ENCODE peak calls at places on chromosomes 7 and 10, in four cellular contexts. F is upper lobe of left lung, U is pancreas, R is ACHN. V is an unnamed sample.

GRCh38 chr7:114856625-114857024 is 65.3 kb upstream of the MDFIC start:
- DNase-seq in F (no peak), U (no peak), R (peak), V (no peak)

GRCh38 chr7:98000356-98000755 is 10.4 kb upstream of the OCM2 start:
- DNase-seq in F (no peak), U (no peak), R (no peak), V (no peak)

GRCh38 chr10:110353244-110354119 is 48.8 kb upstream of the SMNDC1 start:
- DNase-seq in F (no peak), U (no peak), R (peak), V (no peak)

GRCh38 chr10:118754132-118754555 is 626 bp downstream of the CACUL1 start:
- DNase-seq in F (peak), U (peak), R (peak), V (no peak)

GRCh38 chr10:31706921-31707571 is 221.6 kb downstream of the ARHGAP12 start:
- DNase-seq in F (peak), U (no peak), R (no peak), V (peak)

GRCh38 chr7:81937091-81937490 is 167.2 kb upstream of the HGF start:
- DNase-seq in F (no peak), U (no peak), R (no peak), V (no peak)

GRCh38 chr10:94076325-94076841 is 82.7 kb downstream of the PLCE1 start:
- DNase-seq in F (no peak), U (no peak), R (peak), V (no peak)

GRCh38 chr10:3499120-3499519 is 285.9 kb downstream of the KLF6 start:
- DNase-seq in F (no peak), U (no peak), R (no peak), V (no peak)

GRCh38 chr10:47152861-47153349 is 147.1 kb upstream of the GDF10 start:
- DNase-seq in F (no peak), U (no peak), R (peak), V (no peak)

V was measured in osteocyte.